ENCODE peak calls at places on chromosome 9, in eight cellular contexts. T is NCI-H345, W is transverse colon, Q is SJSA1, H is Kasumi-1, D is K562, G is HTR-8/SVneo, B is left kidney. F is an unnamed sample.

GRCh38 chr9:99259231-99259918 is 37.3 kb downstream of the SEC61B start:
- DNase-seq in H (no peak), G (no peak), D (peak; percentile 19), B (peak; percentile 76), W (peak; percentile 42), T (no peak), Q (no peak), F (no peak)

GRCh38 chr9:133823189-133824105 is 85.3 kb upstream of the SARDH start:
- DNase-seq in Q (no peak), G (no peak), D (no peak), B (peak; percentile 70), W (no peak), T (no peak), H (no peak), F (no peak)

GRCh38 chr9:96874201-96874785 is 20.0 kb upstream of the ZNF782 start:
- DNase-seq in W (no peak), B (no peak), Q (no peak), G (no peak), T (no peak), H (no peak), D (no peak), F (no peak)

GRCh38 chr9:27386759-27387158 is 89.8 kb upstream of the EQTN start:
- DNase-seq in B (peak; percentile 69), T (no peak), H (no peak), W (no peak), Q (no peak), G (no peak), D (no peak), F (no peak)

GRCh38 chr9:34457266-34458012 is 931 bp downstream of the FAM219A start:
- DNase-seq in T (peak; percentile 46), H (no peak), W (peak; percentile 56), D (peak; percentile 24), G (peak; percentile 61), B (peak; percentile 80), Q (peak; percentile 64), F (no peak)

GRCh38 chr9:134678671-134679443 is 37.3 kb downstream of the COL5A1 start:
- DNase-seq in W (no peak), H (no peak), B (peak; percentile 50), D (no peak), T (peak; percentile 64), Q (no peak), G (no peak), F (no peak)

GRCh38 chr9:749712-750111 is 91.8 kb upstream of the DMRT1 start:
- DNase-seq in W (peak; percentile 45), D (no peak), Q (no peak), H (peak; percentile 7), G (no peak), T (no peak), B (no peak), F (no peak)

GRCh38 chr9:130263601-130264413 is 1.8 kb upstream of the HMCN2 start:
- DNase-seq in T (no peak), G (no peak), B (no peak), W (no peak), H (no peak), Q (no peak), D (no peak), F (no peak)

GRCh38 chr9:122526602-122527001 is 491 bp downstream of the OR1N1 start:
- DNase-seq in W (no peak), B (no peak), H (no peak), D (no peak), Q (no peak), G (no peak), T (no peak), F (no peak)

GRCh38 chr9:134630393-134630790 is 11.2 kb upstream of the COL5A1 start:
- DNase-seq in B (no peak), D (no peak), G (no peak), Q (no peak), H (no peak), W (no peak), T (no peak), F (no peak)

GRCh38 chr9:35871514-35871913 is 1.3 kb upstream of the OR13J1 start:
- DNase-seq in Q (no peak), G (no peak), W (no peak), D (no peak), H (no peak), B (no peak), T (no peak), F (no peak)

GRCh38 chr9:78031271-78031825 is at the start of gene GNAQ:
- DNase-seq in W (peak; percentile 18), B (peak; percentile 76), G (no peak), H (no peak), Q (no peak), T (peak; percentile 56), D (peak; percentile 42), F (no peak)

GRCh38 chr9:15849871-15850270 is 297.0 kb downstream of the CCDC171 start:
- DNase-seq in D (no peak), H (no peak), G (no peak), T (no peak), W (no peak), B (no peak), Q (no peak), F (no peak)

GRCh38 chr9:70229579-70229978 is 29.2 kb upstream of the SMC5 start:
- DNase-seq in H (peak; percentile 2), G (no peak), Q (no peak), D (no peak), W (no peak), T (no peak), B (peak; percentile 13), F (no peak)

GRCh38 chr9:134571326-134571871 is 70.2 kb upstream of the COL5A1 start:
- DNase-seq in W (no peak), T (no peak), Q (peak; percentile 35), G (no peak), H (no peak), B (no peak), D (no peak), F (no peak)

GRCh38 chr9:125997510-125997823 is 250.3 kb downstream of the PBX3 start:
- DNase-seq in G (no peak), W (no peak), Q (no peak), D (no peak), H (no peak), B (no peak), T (peak; percentile 81), F (no peak)

GRCh38 chr9:36149197-36149596 is 12.7 kb downstream of the GLIPR2 start:
- DNase-seq in B (no peak), G (no peak), W (no peak), H (no peak), D (no peak), Q (peak; percentile 59), T (no peak), F (no peak)

GRCh38 chr9:123176949-123177348 is 91.4 kb downstream of the STRBP start:
- DNase-seq in G (no peak), H (no peak), Q (no peak), W (no peak), D (no peak), T (no peak), B (no peak), F (no peak)

GRCh38 chr9:134680393-134681060 is 38.9 kb downstream of the COL5A1 start:
- DNase-seq in G (no peak), T (no peak), D (no peak), W (no peak), H (no peak), Q (no peak), B (no peak), F (no peak)

GRCh38 chr9:99137225-99137624 is 32.3 kb downstream of the TGFBR1 start:
- DNase-seq in D (no peak), Q (no peak), G (no peak), B (no peak), H (peak; percentile 73), T (no peak), W (no peak), F (no peak)

GRCh38 chr9:132274861-132275260 is 79.9 kb downstream of the SETX start:
- DNase-seq in D (no peak), H (no peak), Q (no peak), G (no peak), T (no peak), W (no peak), B (no peak), F (no peak)

GRCh38 chr9:16986441-16987387 is 116.2 kb upstream of the BNC2 start:
- DNase-seq in W (no peak), D (no peak), B (peak; percentile 10), H (peak; percentile 59), G (no peak), T (no peak), Q (no peak), F (no peak)

GRCh38 chr9:20941177-20941690 is 90.2 kb downstream of the HACD4 start:
- DNase-seq in B (peak; percentile 88), H (peak; percentile 38), G (peak; percentile 29), Q (peak; percentile 36), T (peak; percentile 80), D (no peak), W (peak; percentile 50), F (peak; percentile 16)

F was measured in activated CD8-positive, alpha-beta memory T cell treated with anti-CD3 and anti-CD28 coated beads for 48 hours.